ENCODE peak calls at places on chromosomes 11 and 22, in nine cellular contexts. G, N, Y, F, B, U, E, W and O are unnamed samples.

GRCh38 chr11:63610604-63611394 is 3.4 kb downstream of the PLAAT3 start:
- DNase-seq in G (no peak), N (no peak), Y (peak), F (no peak), B (peak), U (peak), E (no peak), W (peak), O (no peak)

GRCh38 chr11:1773711-1774550 is 10.2 kb upstream of the CTSD start:
- DNase-seq in G (peak), N (no peak), Y (no peak), F (no peak), B (no peak), U (no peak), E (no peak), W (no peak), O (no peak)

GRCh38 chr11:71931245-71931602 is 2.4 kb downstream of the RNF121 start:
- DNase-seq in G (no peak), N (no peak), Y (no peak), F (no peak), B (no peak), U (no peak), E (no peak), W (no peak), O (no peak)

GRCh38 chr22:34841911-34842310 is 224.0 kb upstream of the ISX start:
- DNase-seq in G (no peak), N (no peak), Y (no peak), F (no peak), B (no peak), U (no peak), E (no peak), W (no peak), O (no peak)

GRCh38 chr11:63532799-63533475 is 3.7 kb upstream of the PLAAT4 start:
- DNase-seq in G (no peak), N (peak), Y (no peak), F (no peak), B (peak), U (no peak), E (no peak), W (no peak), O (no peak)

GRCh38 chr11:30917859-30918478 is 331.8 kb upstream of the MPPED2 start:
- DNase-seq in G (no peak), N (peak), Y (peak), F (peak), B (peak), U (peak), E (no peak), W (peak), O (peak)

GRCh38 chr11:18054511-18055103 is 8.5 kb upstream of the TPH1 start:
- DNase-seq in G (no peak), N (no peak), Y (no peak), F (no peak), B (no peak), U (no peak), E (no peak), W (no peak), O (no peak)

GRCh38 chr22:37581534-37581933 is 1.6 kb upstream of the LGALS2 start:
- DNase-seq in G (no peak), N (no peak), Y (peak), F (peak), B (no peak), U (no peak), E (no peak), W (no peak), O (no peak)